ENCODE peak calls at places on chromosomes 3 and 15, in five cellular contexts. F is Caco-2, P is lower lobe of right lung, H is neural progenitor cell, S is hepatocyte. T is an unnamed sample.

GRCh38 chr3:191329654-191330308 is 545 bp downstream of the UTS2B start:
- DNase-seq in F (peak; percentile 47), P (peak; percentile 71), H (peak; percentile 61), S (peak; percentile 65), T (peak; percentile 69)

GRCh38 chr3:195905970-195906864 is 2.1 kb downstream of the TNK2 start:
- DNase-seq in F (no peak), P (no peak), H (no peak), S (peak; percentile 9), T (no peak)

GRCh38 chr3:15875016-15875689 is 77.4 kb upstream of the ANKRD28 start:
- DNase-seq in F (no peak), P (no peak), H (no peak), S (peak; percentile 9), T (peak; percentile 4)

GRCh38 chr3:43043071-43043766 is 62.7 kb downstream of the POMGNT2 start:
- DNase-seq in F (no peak), P (no peak), H (no peak), S (no peak), T (no peak)

GRCh38 chr3:149965278-149965677 is 5.4 kb downstream of the PFN2 start:
- DNase-seq in F (no peak), P (no peak), H (no peak), S (no peak), T (no peak)

GRCh38 chr3:109047366-109047765 is 70.6 kb downstream of the MORC1 start:
- DNase-seq in F (no peak), P (no peak), H (no peak), S (no peak), T (no peak)

GRCh38 chr15:85649372-85649771 is 145.4 kb downstream of the KLHL25 start:
- DNase-seq in F (no peak), P (no peak), H (no peak), S (peak; percentile 39), T (peak; percentile 12)

GRCh38 chr3:194404365-194405140 is 5.5 kb upstream of the GP5 start:
- DNase-seq in F (no peak), P (no peak), H (peak; percentile 55), S (peak; percentile 67), T (peak; percentile 79)

GRCh38 chr3:23950303-23950702 is 5.2 kb downstream of the NR1D2 start:
- DNase-seq in F (no peak), P (no peak), H (no peak), S (no peak), T (no peak)

GRCh38 chr15:57375827-57376694 is at the start of gene CGNL1:
- DNase-seq in F (no peak), P (peak; percentile 56), H (peak; percentile 86), S (peak; percentile 77), T (no peak)

GRCh38 chr3:79019137-79019923 is 748.5 kb downstream of the ROBO1 start:
- DNase-seq in F (peak; percentile 82), P (peak; percentile 68), H (peak; percentile 90), S (peak; percentile 90), T (peak; percentile 96)

GRCh38 chr3:79015854-79016253 is 751.9 kb downstream of the ROBO1 start:
- DNase-seq in F (no peak), P (no peak), H (no peak), S (no peak), T (no peak)

GRCh38 chr3:79019924-79020173 is 747.9 kb downstream of the ROBO1 start:
- DNase-seq in F (no peak), P (no peak), H (no peak), S (no peak), T (no peak)

GRCh38 chr3:79018671-79019136 is 749.1 kb downstream of the ROBO1 start:
- DNase-seq in F (no peak), P (peak; percentile 55), H (peak; percentile 77), S (peak; percentile 70), T (peak; percentile 87)

GRCh38 chr3:79016587-79017380 is 751.0 kb downstream of the ROBO1 start:
- DNase-seq in F (no peak), P (no peak), H (no peak), S (no peak), T (no peak)
- H3K27me3 ChIP-seq in F (no peaks in the 10 kb centered on the region), P (peaks cover 5% of the 10 kb centered on the region), H (no peaks in the 10 kb centered on the region), S (no peaks in the 10 kb centered on the region), T (no peaks in the 10 kb centered on the region)

GRCh38 chr15:67385971-67386370 is 131.4 kb downstream of the IQCH start:
- DNase-seq in F (no peak), P (no peak), H (no peak), S (no peak), T (no peak)
- H3K27me3 ChIP-seq in F (no peaks in the 10 kb centered on the region), P (no peaks in the 10 kb centered on the region), H (no peaks in the 10 kb centered on the region), S (no peaks in the 10 kb centered on the region), T (no peaks in the 10 kb centered on the region)

GRCh38 chr3:189803254-189803653 is 172.1 kb downstream of the TP63 start:
- DNase-seq in F (no peak), P (no peak), H (no peak), S (no peak), T (no peak)
- H3K27me3 ChIP-seq in F (no peaks in the 10 kb centered on the region), P (no peaks in the 10 kb centered on the region), H (peaks cover 100% of the 10 kb centered on the region), S (no peaks in the 10 kb centered on the region), T (no peaks in the 10 kb centered on the region)

GRCh38 chr15:63596666-63597032 is 538 bp upstream of the FBXL22 start:
- DNase-seq in F (no peak), P (no peak), H (no peak), S (peak; percentile 34), T (no peak)
- H3K27me3 ChIP-seq in F (no peaks in the 10 kb centered on the region), P (no peaks in the 10 kb centered on the region), H (peaks cover 6% of the 10 kb centered on the region), S (no peaks in the 10 kb centered on the region), T (no peaks in the 10 kb centered on the region)

GRCh38 chr3:72255191-72255590 is 470.2 kb upstream of the PROK2 start:
- DNase-seq in F (no peak), P (no peak), H (peak; percentile 35), S (peak; percentile 40), T (peak; percentile 27)
- H3K27me3 ChIP-seq in F (no peaks in the 10 kb centered on the region), P (no peaks in the 10 kb centered on the region), H (no peaks in the 10 kb centered on the region), S (no peaks in the 10 kb centered on the region), T (no peaks in the 10 kb centered on the region)

DNA sequence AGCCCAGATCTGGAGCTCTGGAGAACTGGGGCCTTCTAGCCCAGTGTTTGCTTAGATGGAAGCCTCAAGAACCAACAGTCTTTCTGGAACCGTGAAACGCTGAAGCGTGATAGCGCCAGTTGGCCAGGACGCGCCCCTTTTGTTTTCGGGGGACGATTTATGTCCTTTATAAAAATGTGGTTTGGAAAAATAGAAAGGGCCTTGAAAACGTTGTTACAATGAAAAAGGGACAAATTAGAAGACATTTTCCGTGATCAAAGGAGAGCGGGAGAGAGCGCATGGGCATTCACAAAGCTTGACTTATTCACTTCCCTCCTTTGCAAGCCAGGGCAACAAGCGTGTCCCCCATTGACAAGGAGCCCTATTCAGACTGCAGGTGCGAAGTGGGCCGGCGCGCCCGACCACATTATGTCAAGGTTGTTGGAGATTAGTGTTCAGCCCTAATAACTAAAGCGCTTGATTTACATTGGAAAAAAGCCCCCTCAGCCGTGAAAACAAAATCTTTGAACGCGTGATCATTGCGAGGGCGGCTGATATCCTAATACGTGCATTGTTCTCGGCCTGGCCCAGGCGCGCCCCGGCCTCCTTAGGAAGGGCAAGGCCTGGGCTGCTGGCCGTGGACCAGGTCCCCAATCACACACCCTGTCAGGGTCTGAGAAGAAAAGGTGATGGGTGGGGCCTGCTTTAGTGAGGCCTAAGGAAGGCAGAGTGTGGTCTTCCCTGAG is 25.9 kb downstream of the ZIC4 start:
- DNase-seq in F (no peak), P (no peak), H (peak; percentile 57), S (no peak), T (no peak)
- H3K27me3 ChIP-seq in F (no peaks in the 10 kb centered on the region), P (peaks cover 93% of the 10 kb centered on the region), H (peaks cover 100% of the 10 kb centered on the region), S (peaks cover 99% of the 10 kb centered on the region), T (peaks cover 59% of the 10 kb centered on the region)

GRCh38 chr15:96414875-96415274 is 84.4 kb downstream of the NR2F2 start:
- DNase-seq in F (no peak), P (no peak), H (no peak), S (no peak), T (no peak)

GRCh38 chr15:96410175-96411055 is 79.9 kb downstream of the NR2F2 start:
- DNase-seq in F (no peak), P (no peak), H (peak; percentile 65), S (no peak), T (no peak)

GRCh38 chr15:96412045-96412918 is 81.8 kb downstream of the NR2F2 start:
- DNase-seq in F (no peak), P (no peak), H (peak; percentile 46), S (no peak), T (no peak)

GRCh38 chr15:96411056-96412031 is 80.8 kb downstream of the NR2F2 start:
- DNase-seq in F (no peak), P (no peak), H (no peak), S (no peak), T (no peak)

GRCh38 chr15:96412919-96413231 is 82.4 kb downstream of the NR2F2 start:
- DNase-seq in F (no peak), P (no peak), H (no peak), S (no peak), T (no peak)
- H3K27me3 ChIP-seq in F (peaks cover 6% of the 10 kb centered on the region), P (peaks cover 98% of the 10 kb centered on the region), H (peaks cover 100% of the 10 kb centered on the region), S (peaks cover 100% of the 10 kb centered on the region), T (no peaks in the 10 kb centered on the region)

DNA sequence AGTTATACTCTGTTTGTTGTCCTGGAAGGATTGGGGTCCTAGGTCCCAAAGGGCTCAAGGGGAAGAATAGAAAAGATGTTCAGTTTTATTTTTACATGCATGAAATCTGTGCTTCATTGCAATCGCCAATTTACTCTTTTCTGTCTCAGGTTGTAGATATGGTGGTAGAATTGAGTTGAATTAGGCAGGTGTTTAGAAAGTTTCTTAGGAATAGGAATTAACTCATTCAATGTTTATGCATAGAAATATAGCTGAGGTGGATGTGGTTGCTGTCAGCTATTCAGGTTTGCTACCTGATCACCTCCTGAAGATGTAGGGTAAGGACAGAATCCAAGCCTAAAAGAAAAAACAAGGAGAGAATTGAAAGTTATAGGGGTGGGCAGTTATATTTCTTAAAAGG is 1.4 kb downstream of the ARPP21 start:
- DNase-seq in F (no peak), P (no peak), H (no peak), S (no peak), T (no peak)
- H3K27me3 ChIP-seq in F (no peaks in the 10 kb centered on the region), P (peaks cover 28% of the 10 kb centered on the region), H (peaks cover 72% of the 10 kb centered on the region), S (peaks cover 68% of the 10 kb centered on the region), T (peaks cover 24% of the 10 kb centered on the region)

GRCh38 chr15:74227968-74228722 is 8.0 kb upstream of the CCDC33 start:
- DNase-seq in F (no peak), P (no peak), H (no peak), S (no peak), T (peak; percentile 87)
- H3K27me3 ChIP-seq in F (no peaks in the 10 kb centered on the region), P (peaks cover 12% of the 10 kb centered on the region), H (peaks cover 15% of the 10 kb centered on the region), S (no peaks in the 10 kb centered on the region), T (no peaks in the 10 kb centered on the region)

T was measured in A673.